ENCODE peak calls at places on chromosomes 3 and 15, in ten cellular contexts. D is upper lobe of left lung, Z is colonic mucosa, L is foreskin keratinocyte, P is heart right ventricle, M is ovary, V is PC-3, H is A549, U is GM23248, N is fibroblast of lung. G is an unnamed sample.

GRCh38 chr15:73680545-73680944 is 3.6 kb upstream of the CD276 start:
- DNase-seq in D (no peak), Z (no peak), L (no peak), P (no peak), M (no peak), V (no peak), H (no peak), U (no peak), N (peak; percentile 22), G (no peak)

GRCh38 chr3:55180936-55181535 is 253.2 kb upstream of the LRTM1 start:
- DNase-seq in D (no peak), Z (peak; percentile 30), L (no peak), P (no peak), M (no peak), V (peak; percentile 73), H (no peak), U (peak; percentile 79), N (no peak), G (peak; percentile 81)

GRCh38 chr3:100737334-100737733 is 28.0 kb downstream of the TFG start:
- DNase-seq in D (no peak), Z (no peak), L (no peak), P (no peak), M (no peak), V (peak; percentile 51), H (peak; percentile 17), U (peak; percentile 56), N (peak; percentile 22), G (no peak)

GRCh38 chr3:45972534-45973402 is 22.9 kb downstream of the FYCO1 start:
- DNase-seq in D (no peak), Z (no peak), L (peak; percentile 75), P (no peak), M (no peak), V (peak; percentile 94), H (no peak), U (peak; percentile 95), N (peak; percentile 94), G (peak; percentile 94)

GRCh38 chr3:141653872-141654271 is 84.2 kb upstream of the RNF7 start:
- DNase-seq in D (no peak), Z (no peak), L (no peak), P (no peak), M (no peak), V (no peak), H (no peak), U (no peak), N (no peak), G (no peak)

GRCh38 chr3:81770710-81771109 is 9.3 kb upstream of the GBE1 start:
- DNase-seq in D (no peak), Z (no peak), L (no peak), P (no peak), M (no peak), V (no peak), H (no peak), U (no peak), N (no peak), G (no peak)

GRCh38 chr3:99651561-99651960 is 13.2 kb downstream of the COL8A1 start:
- DNase-seq in D (no peak), Z (peak; percentile 42), L (no peak), P (no peak), M (no peak), V (peak; percentile 82), H (no peak), U (peak; percentile 82), N (peak; percentile 85), G (no peak)

GRCh38 chr3:13018039-13018431 is 55.2 kb downstream of the IQSEC1 start:
- DNase-seq in D (no peak), Z (no peak), L (no peak), P (peak; percentile 36), M (no peak), V (no peak), H (no peak), U (peak; percentile 73), N (no peak), G (peak; percentile 87)

GRCh38 chr3:109059289-109059688 is 58.6 kb downstream of the MORC1 start:
- DNase-seq in D (no peak), Z (no peak), L (no peak), P (no peak), M (no peak), V (no peak), H (no peak), U (no peak), N (no peak), G (no peak)

GRCh38 chr3:111130827-111131226 is 59.2 kb downstream of the NECTIN3 start:
- DNase-seq in D (no peak), Z (no peak), L (no peak), P (no peak), M (no peak), V (no peak), H (no peak), U (no peak), N (no peak), G (no peak)

GRCh38 chr3:32406481-32407408 is 15.1 kb downstream of the CMTM7 start:
- DNase-seq in D (no peak), Z (no peak), L (peak; percentile 81), P (no peak), M (no peak), V (no peak), H (no peak), U (no peak), N (no peak), G (no peak)

GRCh38 chr3:32405711-32406323 is 14.2 kb downstream of the CMTM7 start:
- DNase-seq in D (no peak), Z (no peak), L (no peak), P (no peak), M (no peak), V (no peak), H (no peak), U (no peak), N (no peak), G (no peak)

GRCh38 chr3:32404714-32405113 is 13.1 kb downstream of the CMTM7 start:
- DNase-seq in D (no peak), Z (no peak), L (no peak), P (no peak), M (no peak), V (no peak), H (no peak), U (no peak), N (no peak), G (no peak)

GRCh38 chr3:32403663-32404062 is 12.0 kb downstream of the CMTM7 start:
- DNase-seq in D (no peak), Z (no peak), L (peak; percentile 69), P (no peak), M (no peak), V (no peak), H (no peak), U (no peak), N (no peak), G (no peak)

GRCh38 chr3:32405155-32405554 is 13.5 kb downstream of the CMTM7 start:
- DNase-seq in D (no peak), Z (no peak), L (no peak), P (no peak), M (no peak), V (no peak), H (no peak), U (no peak), N (peak; percentile 94), G (no peak)
- H3K4me1 ChIP-seq in D (peaks cover 44% of the 10 kb centered on the region), Z (no peaks in the 10 kb centered on the region), L (peaks cover 24% of the 10 kb centered on the region), P (peaks cover 15% of the 10 kb centered on the region), M (peaks cover 2% of the 10 kb centered on the region), V (peaks cover 17% of the 10 kb centered on the region), H (peaks cover 14% of the 10 kb centered on the region), U (peaks cover 5% of the 10 kb centered on the region), N (peaks cover 5% of the 10 kb centered on the region), G (peaks cover 13% of the 10 kb centered on the region)

GRCh38 chr15:62775932-62776331 is 266.6 kb upstream of the TPM1 start:
- DNase-seq in D (no peak), Z (no peak), L (no peak), P (no peak), M (no peak), V (no peak), H (no peak), U (no peak), N (no peak), G (no peak)
- H3K4me1 ChIP-seq in D (no peaks in the 10 kb centered on the region), Z (no peaks in the 10 kb centered on the region), L (peaks cover 6% of the 10 kb centered on the region), P (peaks cover 20% of the 10 kb centered on the region), M (peaks cover 8% of the 10 kb centered on the region), V (peaks cover 6% of the 10 kb centered on the region), H (peaks cover 7% of the 10 kb centered on the region), U (peaks cover 29% of the 10 kb centered on the region), N (no peaks in the 10 kb centered on the region), G (peaks cover 39% of the 10 kb centered on the region)

GRCh38 chr3:72378287-72378686 is 470.0 kb downstream of the SHQ1 start:
- DNase-seq in D (no peak), Z (no peak), L (no peak), P (no peak), M (no peak), V (no peak), H (no peak), U (no peak), N (no peak), G (no peak)
- H3K4me1 ChIP-seq in D (peaks cover 33% of the 10 kb centered on the region), Z (no peaks in the 10 kb centered on the region), L (no peaks in the 10 kb centered on the region), P (peaks cover 20% of the 10 kb centered on the region), M (peaks cover 11% of the 10 kb centered on the region), V (peaks cover 9% of the 10 kb centered on the region), H (peaks cover 6% of the 10 kb centered on the region), U (peaks cover 11% of the 10 kb centered on the region), N (no peaks in the 10 kb centered on the region), G (peaks cover 12% of the 10 kb centered on the region)

DNA sequence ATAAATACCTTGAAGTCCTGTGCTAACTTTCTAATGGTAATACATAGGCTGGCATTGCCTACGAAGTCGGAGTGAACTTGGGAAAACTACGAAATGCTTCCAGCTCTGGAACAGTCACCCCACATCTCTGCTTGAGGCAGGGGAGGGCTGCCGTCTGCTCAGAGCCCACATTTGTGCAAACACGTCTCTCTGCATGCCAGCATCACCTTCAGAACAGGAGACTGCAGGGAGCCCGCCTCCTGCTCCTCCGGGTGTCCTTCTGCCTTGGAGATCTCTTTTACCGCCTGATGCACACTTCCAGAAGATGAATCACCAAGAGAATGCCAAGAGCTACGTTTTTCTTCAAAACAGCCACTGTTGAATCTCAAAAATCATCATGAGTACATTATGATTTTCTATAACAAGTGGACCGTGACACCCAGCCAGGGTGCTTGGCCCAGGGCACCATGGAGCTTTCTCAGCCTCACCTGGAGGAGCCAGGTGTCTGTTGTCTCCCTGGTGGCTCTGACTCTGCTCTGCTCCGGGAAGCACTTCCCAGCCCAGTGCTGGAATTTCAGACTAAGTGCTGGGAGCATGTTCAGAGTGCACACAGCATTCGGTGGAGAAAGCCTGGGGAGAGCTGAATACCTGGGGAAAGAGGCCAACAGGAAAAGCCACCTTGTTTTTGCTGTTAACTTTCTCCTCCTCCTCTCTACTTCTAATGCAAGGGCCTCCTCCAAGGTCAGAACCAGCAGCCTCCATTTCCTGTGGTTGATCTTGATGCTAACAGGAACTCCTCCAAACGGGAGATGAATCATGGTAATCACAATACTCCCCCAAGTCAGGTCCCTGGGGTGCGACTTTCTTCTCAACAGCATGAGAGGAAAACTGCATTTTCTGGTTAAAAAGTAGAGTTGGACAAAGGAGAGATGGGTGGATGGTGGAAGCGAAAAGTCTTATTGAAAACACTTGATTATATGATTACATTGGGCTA is 467.7 kb downstream of the GABRG3 start:
- DNase-seq in D (no peak), Z (no peak), L (peak; percentile 18), P (no peak), M (no peak), V (no peak), H (no peak), U (peak; percentile 27), N (peak; percentile 46), G (no peak)
- H3K4me1 ChIP-seq in D (no peaks in the 10 kb centered on the region), Z (no peaks in the 10 kb centered on the region), L (no peaks in the 10 kb centered on the region), P (no peaks in the 10 kb centered on the region), M (no peaks in the 10 kb centered on the region), V (no peaks in the 10 kb centered on the region), H (no peaks in the 10 kb centered on the region), U (peaks cover 4% of the 10 kb centered on the region), N (no peaks in the 10 kb centered on the region), G (no peaks in the 10 kb centered on the region)